ENCODE peak calls at places on chromosomes 11 and 22, in nine cellular contexts. One of them, this sample, is unnamed.

GRCh38 chr22:20118572-20119020 is 1.6 kb upstream of the TRMT2A start:
- DNase-seq in AG10803: no peak
- DNase-seq in foreskin fibroblast: no peak
- DNase-seq in smooth muscle cell of the brain vasculature: no peak
- DNase-seq in iPS DF 6.9: no peak
- DNase-seq in tibial nerve: no peak
- DNase-seq in GDM1: no peak
- DNase-seq in RWPE1: no peak
- DNase-seq in skeletal muscle cell: no peak
- DNase-seq in this sample: no peak

GRCh38 chr11:123439616-123440015 is 9.5 kb downstream of the GRAMD1B start:
- DNase-seq in AG10803: no peak
- DNase-seq in foreskin fibroblast: no peak
- DNase-seq in smooth muscle cell of the brain vasculature: no peak
- DNase-seq in iPS DF 6.9: no peak
- DNase-seq in tibial nerve: no peak
- DNase-seq in GDM1: no peak
- DNase-seq in RWPE1: no peak
- DNase-seq in skeletal muscle cell: no peak
- DNase-seq in this sample: no peak

GRCh38 chr22:32528316-32528715 is 53.7 kb downstream of the FBXO7 start:
- DNase-seq in AG10803: no peak
- DNase-seq in foreskin fibroblast: no peak
- DNase-seq in smooth muscle cell of the brain vasculature: no peak
- DNase-seq in iPS DF 6.9: no peak
- DNase-seq in tibial nerve: no peak
- DNase-seq in GDM1: no peak
- DNase-seq in RWPE1: no peak
- DNase-seq in skeletal muscle cell: no peak
- DNase-seq in this sample: no peak

GRCh38 chr11:46554205-46555162 is 39.3 kb downstream of the AMBRA1 start:
- DNase-seq in AG10803: peak
- DNase-seq in foreskin fibroblast: peak
- DNase-seq in smooth muscle cell of the brain vasculature: no peak
- DNase-seq in iPS DF 6.9: no peak
- DNase-seq in tibial nerve: peak
- DNase-seq in GDM1: no peak
- DNase-seq in RWPE1: peak
- DNase-seq in skeletal muscle cell: peak
- DNase-seq in this sample: peak

GRCh38 chr22:35305525-35306070 is 5.9 kb downstream of the TOM1 start:
- DNase-seq in AG10803: peak
- DNase-seq in foreskin fibroblast: no peak
- DNase-seq in smooth muscle cell of the brain vasculature: no peak
- DNase-seq in iPS DF 6.9: no peak
- DNase-seq in tibial nerve: no peak
- DNase-seq in GDM1: no peak
- DNase-seq in RWPE1: no peak
- DNase-seq in skeletal muscle cell: no peak
- DNase-seq in this sample: no peak

GRCh38 chr22:42277988-42278776 is 7.7 kb upstream of the TCF20 start:
- DNase-seq in AG10803: no peak
- DNase-seq in foreskin fibroblast: no peak
- DNase-seq in smooth muscle cell of the brain vasculature: no peak
- DNase-seq in iPS DF 6.9: no peak
- DNase-seq in tibial nerve: peak
- DNase-seq in GDM1: peak
- DNase-seq in RWPE1: peak
- DNase-seq in skeletal muscle cell: no peak
- DNase-seq in this sample: peak

GRCh38 chr22:38843716-38844660 is at the start of gene NPTXR:
- DNase-seq in AG10803: peak
- DNase-seq in foreskin fibroblast: peak
- DNase-seq in smooth muscle cell of the brain vasculature: no peak
- DNase-seq in iPS DF 6.9: no peak
- DNase-seq in tibial nerve: no peak
- DNase-seq in GDM1: no peak
- DNase-seq in RWPE1: peak
- DNase-seq in skeletal muscle cell: no peak
- DNase-seq in this sample: peak

GRCh38 chr11:126111458-126112116 is 48.9 kb upstream of the CDON start:
- DNase-seq in AG10803: no peak
- DNase-seq in foreskin fibroblast: no peak
- DNase-seq in smooth muscle cell of the brain vasculature: no peak
- DNase-seq in iPS DF 6.9: no peak
- DNase-seq in tibial nerve: no peak
- DNase-seq in GDM1: no peak
- DNase-seq in RWPE1: no peak
- DNase-seq in skeletal muscle cell: no peak
- DNase-seq in this sample: no peak